ENCODE peak calls at places on chromosomes 4 and X, in seven cellular contexts. One of them, this sample, is unnamed.

GRCh38 chr4:77818077-77818666 is 996 bp downstream of the CNOT6L start:
- DNase-seq in cardiac fibroblast: peak
- DNase-seq in mesendoderm: peak
- DNase-seq in NB4: peak
- DNase-seq in mucosa of descending colon: peak
- DNase-seq in pancreas: peak
- DNase-seq in breast epithelium: peak
- DNase-seq in this sample: peak

GRCh38 chr4:13547563-13548041 is 3.3 kb upstream of the NKX3-2 start:
- DNase-seq in cardiac fibroblast: no peak
- DNase-seq in mesendoderm: no peak
- DNase-seq in NB4: peak
- DNase-seq in mucosa of descending colon: no peak
- DNase-seq in pancreas: no peak
- DNase-seq in breast epithelium: no peak
- DNase-seq in this sample: no peak

GRCh38 chr4:156294577-156294976 is 340.9 kb upstream of the CTSO start:
- DNase-seq in cardiac fibroblast: peak
- DNase-seq in mesendoderm: peak
- DNase-seq in NB4: peak
- DNase-seq in mucosa of descending colon: peak
- DNase-seq in pancreas: no peak
- DNase-seq in breast epithelium: no peak
- DNase-seq in this sample: no peak

GRCh38 chrX:121642415-121642814 is 595.0 kb downstream of the GLUD2 start:
- DNase-seq in cardiac fibroblast: peak
- DNase-seq in mesendoderm: no peak
- DNase-seq in NB4: no peak
- DNase-seq in mucosa of descending colon: no peak
- DNase-seq in pancreas: no peak
- DNase-seq in breast epithelium: no peak
- DNase-seq in this sample: no peak

GRCh38 chr4:7929530-7929951 is 10.1 kb downstream of the AFAP1 start:
- DNase-seq in cardiac fibroblast: peak
- DNase-seq in mesendoderm: peak
- DNase-seq in NB4: no peak
- DNase-seq in mucosa of descending colon: peak
- DNase-seq in pancreas: no peak
- DNase-seq in breast epithelium: peak
- DNase-seq in this sample: no peak

GRCh38 chrX:31706456-31706855 is 634.6 kb upstream of the FTHL17 start:
- DNase-seq in cardiac fibroblast: peak
- DNase-seq in mesendoderm: no peak
- DNase-seq in NB4: no peak
- DNase-seq in mucosa of descending colon: no peak
- DNase-seq in pancreas: no peak
- DNase-seq in breast epithelium: no peak
- DNase-seq in this sample: no peak

GRCh38 chr4:108571027-108571569 is 49.3 kb upstream of the RPL34 start:
- DNase-seq in cardiac fibroblast: no peak
- DNase-seq in mesendoderm: no peak
- DNase-seq in NB4: no peak
- DNase-seq in mucosa of descending colon: no peak
- DNase-seq in pancreas: no peak
- DNase-seq in breast epithelium: no peak
- DNase-seq in this sample: no peak

GRCh38 chr4:38266616-38267015 is 306.4 kb downstream of the PTTG2 start:
- DNase-seq in cardiac fibroblast: no peak
- DNase-seq in mesendoderm: no peak
- DNase-seq in NB4: no peak
- DNase-seq in mucosa of descending colon: no peak
- DNase-seq in pancreas: no peak
- DNase-seq in breast epithelium: no peak
- DNase-seq in this sample: peak

GRCh38 chrX:103774070-103774642 is 2.5 kb upstream of the PLP1 start:
- DNase-seq in cardiac fibroblast: peak
- DNase-seq in mesendoderm: no peak
- DNase-seq in NB4: peak
- DNase-seq in mucosa of descending colon: peak
- DNase-seq in pancreas: no peak
- DNase-seq in breast epithelium: no peak
- DNase-seq in this sample: no peak

GRCh38 chr4:100879471-100879870 is 361.6 kb upstream of the EMCN start:
- DNase-seq in cardiac fibroblast: no peak
- DNase-seq in mesendoderm: no peak
- DNase-seq in NB4: no peak
- DNase-seq in mucosa of descending colon: no peak
- DNase-seq in pancreas: no peak
- DNase-seq in breast epithelium: no peak
- DNase-seq in this sample: no peak

GRCh38 chr4:150217192-150217591 is 138.9 kb downstream of the DCLK2 start:
- DNase-seq in cardiac fibroblast: peak
- DNase-seq in mesendoderm: peak
- DNase-seq in NB4: no peak
- DNase-seq in mucosa of descending colon: no peak
- DNase-seq in pancreas: no peak
- DNase-seq in breast epithelium: no peak
- DNase-seq in this sample: no peak

GRCh38 chr4:164716901-164717300 is 37.0 kb upstream of the SMIM31 start:
- DNase-seq in cardiac fibroblast: no peak
- DNase-seq in mesendoderm: peak
- DNase-seq in NB4: peak
- DNase-seq in mucosa of descending colon: peak
- DNase-seq in pancreas: no peak
- DNase-seq in breast epithelium: no peak
- DNase-seq in this sample: no peak

DNA sequence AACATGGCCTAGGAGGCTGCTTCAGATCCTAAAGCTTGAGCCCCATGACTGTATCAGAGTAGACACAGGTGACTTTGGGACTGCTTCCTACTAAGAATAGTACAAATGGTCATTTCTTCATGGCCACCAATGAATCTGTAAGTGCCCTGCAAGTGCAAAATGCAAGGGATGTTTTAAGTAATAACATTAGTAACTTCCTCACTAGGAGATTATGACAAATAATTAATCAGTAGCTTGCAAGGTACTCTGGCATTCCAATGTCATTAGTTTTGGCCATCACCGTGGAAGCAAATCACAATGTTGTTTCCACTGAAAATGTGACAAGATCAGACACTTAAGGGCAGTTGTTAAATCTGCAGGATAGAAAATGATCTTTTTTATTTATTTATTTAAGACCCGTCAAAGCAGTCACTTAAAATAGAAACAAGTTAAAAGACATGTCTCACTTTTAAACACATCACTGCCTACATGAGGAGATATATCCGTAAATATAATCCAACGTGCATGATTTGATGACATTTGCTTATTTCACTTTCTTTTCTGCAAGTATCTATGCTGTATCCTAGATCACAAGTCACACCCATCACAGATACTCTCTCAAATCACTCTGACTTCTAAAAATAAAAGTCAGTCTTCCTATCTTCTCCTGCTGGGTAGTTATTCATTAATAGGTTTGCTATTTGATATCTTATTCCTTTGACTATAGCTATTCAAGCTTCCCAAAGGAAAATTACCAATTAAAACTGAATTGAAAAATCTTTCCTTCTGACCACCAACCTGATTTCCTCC is 400.6 kb downstream of the IL15 start:
- DNase-seq in cardiac fibroblast: no peak
- DNase-seq in mesendoderm: peak
- DNase-seq in NB4: no peak
- DNase-seq in mucosa of descending colon: no peak
- DNase-seq in pancreas: no peak
- DNase-seq in breast epithelium: no peak
- DNase-seq in this sample: no peak
- H3K4me3 ChIP-seq in cardiac fibroblast: no peak
- H3K4me3 ChIP-seq in mesendoderm: no peak
- H3K4me3 ChIP-seq in NB4: no peak
- H3K4me3 ChIP-seq in mucosa of descending colon: no peak
- H3K4me3 ChIP-seq in pancreas: no peak
- H3K4me3 ChIP-seq in breast epithelium: no peak
- H3K4me3 ChIP-seq in this sample: no peak

DNA sequence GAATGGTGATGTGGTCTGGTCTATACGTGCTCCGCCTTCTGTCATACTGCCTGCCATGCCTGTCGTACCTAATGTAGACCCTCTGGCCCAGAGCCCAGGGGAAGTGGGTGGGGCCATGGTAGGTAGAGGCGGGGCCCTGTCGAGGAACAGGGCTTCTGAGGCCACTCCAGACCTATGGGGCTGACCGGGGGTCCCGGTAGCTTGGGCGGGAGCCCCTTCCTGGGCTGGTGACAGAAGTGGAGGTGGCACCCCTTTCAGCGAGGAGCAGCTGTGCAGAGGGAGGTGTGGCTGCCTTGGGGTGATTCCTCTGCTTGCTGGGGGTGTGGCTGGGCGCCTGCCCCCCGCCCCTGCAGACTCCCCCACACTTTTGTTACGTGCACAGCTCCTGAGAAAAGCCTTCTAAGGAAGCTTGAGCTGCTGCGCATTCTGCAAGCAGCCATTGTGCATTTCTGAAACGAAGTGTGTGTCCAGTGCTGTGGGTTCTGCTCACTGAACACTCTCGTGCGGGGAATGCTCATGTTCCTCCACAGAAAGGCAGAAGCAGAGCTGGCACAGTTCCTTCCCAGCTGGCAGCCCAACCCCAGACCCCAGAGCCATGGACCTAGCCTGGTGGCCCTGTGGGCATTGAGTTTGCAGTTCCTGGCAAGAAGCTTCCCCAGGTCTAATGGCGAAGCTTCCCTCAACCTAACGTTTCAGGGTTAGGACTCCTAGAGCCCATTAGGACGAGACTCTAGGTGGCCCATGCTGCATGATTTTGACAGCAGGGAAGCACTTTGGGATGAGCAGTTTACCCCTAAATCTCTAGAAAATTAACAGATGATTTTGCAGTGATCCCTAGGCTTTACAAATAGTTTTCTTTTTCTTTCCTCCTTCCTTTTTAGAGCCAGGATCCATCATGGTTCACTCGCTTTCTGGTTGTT is 72.7 kb upstream of the HGFAC start:
- DNase-seq in cardiac fibroblast: no peak
- DNase-seq in mesendoderm: peak
- DNase-seq in NB4: peak
- DNase-seq in mucosa of descending colon: no peak
- DNase-seq in pancreas: no peak
- DNase-seq in breast epithelium: no peak
- DNase-seq in this sample: no peak
- H3K4me3 ChIP-seq in cardiac fibroblast: peak
- H3K4me3 ChIP-seq in mesendoderm: no peak
- H3K4me3 ChIP-seq in NB4: peak
- H3K4me3 ChIP-seq in mucosa of descending colon: no peak
- H3K4me3 ChIP-seq in pancreas: no peak
- H3K4me3 ChIP-seq in breast epithelium: peak
- H3K4me3 ChIP-seq in this sample: peak

GRCh38 chr4:147674496-147674895 is 9.5 kb downstream of the PRMT9 start:
- DNase-seq in cardiac fibroblast: no peak
- DNase-seq in mesendoderm: no peak
- DNase-seq in NB4: no peak
- DNase-seq in mucosa of descending colon: no peak
- DNase-seq in pancreas: no peak
- DNase-seq in breast epithelium: no peak
- DNase-seq in this sample: no peak

GRCh38 chr4:147674073-147674472 is 9.9 kb downstream of the PRMT9 start:
- DNase-seq in cardiac fibroblast: no peak
- DNase-seq in mesendoderm: no peak
- DNase-seq in NB4: no peak
- DNase-seq in mucosa of descending colon: no peak
- DNase-seq in pancreas: no peak
- DNase-seq in breast epithelium: no peak
- DNase-seq in this sample: no peak

GRCh38 chr4:147678796-147679549 is 5.0 kb downstream of the PRMT9 start:
- DNase-seq in cardiac fibroblast: peak
- DNase-seq in mesendoderm: peak
- DNase-seq in NB4: no peak
- DNase-seq in mucosa of descending colon: no peak
- DNase-seq in pancreas: no peak
- DNase-seq in breast epithelium: no peak
- DNase-seq in this sample: no peak

GRCh38 chr4:147682755-147683154 is 1.2 kb downstream of the PRMT9 start:
- DNase-seq in cardiac fibroblast: peak
- DNase-seq in mesendoderm: no peak
- DNase-seq in NB4: peak
- DNase-seq in mucosa of descending colon: no peak
- DNase-seq in pancreas: no peak
- DNase-seq in breast epithelium: no peak
- DNase-seq in this sample: no peak

DNA sequence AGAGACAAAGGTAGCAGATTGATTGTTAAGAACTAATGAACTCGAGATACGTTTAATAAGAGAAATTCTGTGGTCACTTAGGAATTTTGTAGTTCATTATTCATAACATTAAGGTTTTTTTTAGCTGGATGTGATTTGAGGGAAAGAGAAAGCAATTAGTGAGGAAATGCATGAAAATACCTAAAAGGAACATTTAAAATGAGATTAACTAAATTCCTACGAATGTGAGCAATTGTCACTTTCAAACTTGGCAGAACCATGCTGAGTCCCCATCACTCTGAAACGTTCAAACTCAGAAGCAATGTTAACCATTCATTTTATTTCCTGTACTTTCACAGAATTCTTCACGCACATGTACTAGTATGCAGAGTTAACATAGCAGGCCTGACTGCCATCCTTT is 5.8 kb downstream of the PRMT9 start:
- DNase-seq in cardiac fibroblast: no peak
- DNase-seq in mesendoderm: peak
- DNase-seq in NB4: no peak
- DNase-seq in mucosa of descending colon: no peak
- DNase-seq in pancreas: no peak
- DNase-seq in breast epithelium: no peak
- DNase-seq in this sample: no peak
- H3K4me3 ChIP-seq in cardiac fibroblast: no peak
- H3K4me3 ChIP-seq in mesendoderm: no peak
- H3K4me3 ChIP-seq in NB4: no peak
- H3K4me3 ChIP-seq in mucosa of descending colon: no peak
- H3K4me3 ChIP-seq in pancreas: no peak
- H3K4me3 ChIP-seq in breast epithelium: no peak
- H3K4me3 ChIP-seq in this sample: no peak

DNA sequence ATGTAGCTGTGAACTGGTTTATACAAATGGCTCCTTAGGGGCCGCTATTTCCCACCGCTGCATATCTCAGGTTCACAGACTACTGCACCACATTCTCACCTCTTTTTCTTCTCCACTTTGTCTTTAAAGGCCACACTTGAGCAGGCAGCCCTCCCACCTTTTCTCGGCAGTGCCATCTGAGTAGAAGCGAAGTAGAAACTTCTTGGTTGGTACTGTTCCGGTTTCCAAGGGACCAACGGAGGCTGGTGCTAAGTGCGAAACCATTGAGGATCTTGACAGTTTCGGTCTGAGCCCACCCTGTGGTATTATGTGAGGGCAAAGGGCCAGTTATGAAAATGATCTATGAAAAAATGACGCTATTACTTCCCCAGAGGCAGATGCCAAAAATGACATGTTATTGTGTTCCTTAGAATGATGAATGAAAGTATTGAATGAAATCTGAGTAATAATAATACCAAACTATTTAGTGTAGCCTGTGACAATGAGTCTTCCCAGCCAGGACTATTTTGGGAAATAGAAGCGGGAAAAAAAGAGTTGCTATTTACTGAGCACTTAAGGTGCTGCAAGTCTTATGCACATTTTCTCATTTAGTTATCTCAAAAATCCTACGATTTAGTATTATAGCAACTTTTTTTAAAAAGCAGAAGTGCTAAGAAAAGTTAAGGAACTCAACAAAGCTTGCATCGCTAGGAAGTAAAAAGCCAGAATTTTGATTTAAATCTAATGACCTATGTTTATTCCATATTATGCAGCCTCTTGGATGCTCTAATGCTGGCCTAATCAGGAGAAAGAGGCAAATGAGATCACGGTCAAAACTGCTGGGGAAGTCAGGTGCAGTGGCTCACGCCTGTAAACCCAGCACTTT is 29.6 kb upstream of the CHRNA9 start:
- DNase-seq in cardiac fibroblast: no peak
- DNase-seq in mesendoderm: no peak
- DNase-seq in NB4: no peak
- DNase-seq in mucosa of descending colon: no peak
- DNase-seq in pancreas: no peak
- DNase-seq in breast epithelium: no peak
- DNase-seq in this sample: no peak
- H3K4me3 ChIP-seq in cardiac fibroblast: no peak
- H3K4me3 ChIP-seq in mesendoderm: no peak
- H3K4me3 ChIP-seq in NB4: no peak
- H3K4me3 ChIP-seq in mucosa of descending colon: no peak
- H3K4me3 ChIP-seq in pancreas: no peak
- H3K4me3 ChIP-seq in breast epithelium: no peak
- H3K4me3 ChIP-seq in this sample: no peak

This sample was measured in ascending aorta.